ENCODE peak calls at places on chromosome 2, in five cellular contexts. One of them, this sample, is unnamed.

GRCh38 chr2:20976527-20976926 is 67.3 kb downstream of the APOB start:
- DNase-seq in adipocyte: no peak
- DNase-seq in SJSA1: no peak
- DNase-seq in iPS DF 6.9: no peak
- DNase-seq in Peyer's patch: no peak
- DNase-seq in this sample: peak; percentile 58

GRCh38 chr2:46171441-46171953 is 125.7 kb upstream of the EPAS1 start:
- DNase-seq in adipocyte: peak; percentile 65
- DNase-seq in SJSA1: no peak
- DNase-seq in iPS DF 6.9: no peak
- DNase-seq in Peyer's patch: no peak
- DNase-seq in this sample: no peak

GRCh38 chr2:23402205-23402740 is 17.3 kb downstream of the KLHL29 start:
- DNase-seq in adipocyte: no peak
- DNase-seq in SJSA1: no peak
- DNase-seq in iPS DF 6.9: no peak
- DNase-seq in Peyer's patch: peak; percentile 25
- DNase-seq in this sample: no peak

GRCh38 chr2:111995148-111995547 is 59.9 kb upstream of the TMEM87B start:
- DNase-seq in adipocyte: no peak
- DNase-seq in SJSA1: no peak
- DNase-seq in iPS DF 6.9: no peak
- DNase-seq in Peyer's patch: no peak
- DNase-seq in this sample: no peak

GRCh38 chr2:79860233-79861058 is 347.6 kb downstream of the CTNNA2 start:
- DNase-seq in adipocyte: peak; percentile 53
- DNase-seq in SJSA1: peak; percentile 9
- DNase-seq in iPS DF 6.9: no peak
- DNase-seq in Peyer's patch: no peak
- DNase-seq in this sample: no peak

GRCh38 chr2:189297446-189297845 is 117.9 kb upstream of the COL5A2 start:
- DNase-seq in adipocyte: peak; percentile 64
- DNase-seq in SJSA1: peak; percentile 45
- DNase-seq in iPS DF 6.9: no peak
- DNase-seq in Peyer's patch: no peak
- DNase-seq in this sample: no peak

GRCh38 chr2:219273887-219274391 is 5.2 kb upstream of the DNAJB2 start:
- DNase-seq in adipocyte: no peak
- DNase-seq in SJSA1: no peak
- DNase-seq in iPS DF 6.9: no peak
- DNase-seq in Peyer's patch: no peak
- DNase-seq in this sample: peak; percentile 78

GRCh38 chr2:106960633-106961205 is 74.8 kb upstream of the ST6GAL2 start:
- DNase-seq in adipocyte: peak; percentile 33
- DNase-seq in SJSA1: peak; percentile 5
- DNase-seq in iPS DF 6.9: no peak
- DNase-seq in Peyer's patch: no peak
- DNase-seq in this sample: no peak

GRCh38 chr2:207511851-207512250 is 17.9 kb upstream of the CREB1 start:
- DNase-seq in adipocyte: no peak
- DNase-seq in SJSA1: no peak
- DNase-seq in iPS DF 6.9: no peak
- DNase-seq in Peyer's patch: no peak
- DNase-seq in this sample: no peak

GRCh38 chr2:143954208-143954607 is 565.7 kb downstream of the ZEB2 start:
- DNase-seq in adipocyte: peak; percentile 57
- DNase-seq in SJSA1: no peak
- DNase-seq in iPS DF 6.9: no peak
- DNase-seq in Peyer's patch: no peak
- DNase-seq in this sample: no peak

GRCh38 chr2:188524519-188525113 is 232.9 kb downstream of the GULP1 start:
- DNase-seq in adipocyte: peak; percentile 89
- DNase-seq in SJSA1: peak; percentile 64
- DNase-seq in iPS DF 6.9: no peak
- DNase-seq in Peyer's patch: peak; percentile 46
- DNase-seq in this sample: no peak

GRCh38 chr2:240795468-240795867 is 24.6 kb downstream of the KIF1A start:
- DNase-seq in adipocyte: no peak
- DNase-seq in SJSA1: no peak
- DNase-seq in iPS DF 6.9: no peak
- DNase-seq in Peyer's patch: no peak
- DNase-seq in this sample: peak; percentile 46

GRCh38 chr2:174325932-174326879 is 8.5 kb upstream of the SP9 start:
- DNase-seq in adipocyte: peak; percentile 36
- DNase-seq in SJSA1: peak; percentile 54
- DNase-seq in iPS DF 6.9: no peak
- DNase-seq in Peyer's patch: no peak
- DNase-seq in this sample: peak; percentile 64

GRCh38 chr2:162344617-162344950 is 652 bp downstream of the GCA start:
- DNase-seq in adipocyte: peak; percentile 1
- DNase-seq in SJSA1: no peak
- DNase-seq in iPS DF 6.9: no peak
- DNase-seq in Peyer's patch: no peak
- DNase-seq in this sample: no peak

GRCh38 chr2:232282486-232282885 is 96.1 kb upstream of the ALPP start:
- DNase-seq in adipocyte: no peak
- DNase-seq in SJSA1: no peak
- DNase-seq in iPS DF 6.9: no peak
- DNase-seq in Peyer's patch: no peak
- DNase-seq in this sample: no peak

GRCh38 chr2:189233527-189233926 is 54.0 kb upstream of the COL5A2 start:
- DNase-seq in adipocyte: peak; percentile 60
- DNase-seq in SJSA1: no peak
- DNase-seq in iPS DF 6.9: no peak
- DNase-seq in Peyer's patch: no peak
- DNase-seq in this sample: no peak

GRCh38 chr2:102226612-102227351 is 40.0 kb downstream of the IL1RL2 start:
- DNase-seq in adipocyte: no peak
- DNase-seq in SJSA1: peak; percentile 49
- DNase-seq in iPS DF 6.9: no peak
- DNase-seq in Peyer's patch: no peak
- DNase-seq in this sample: no peak

GRCh38 chr2:63845866-63846265 is 4.2 kb downstream of the UGP2 start:
- DNase-seq in adipocyte: no peak
- DNase-seq in SJSA1: no peak
- DNase-seq in iPS DF 6.9: no peak
- DNase-seq in Peyer's patch: no peak
- DNase-seq in this sample: no peak

GRCh38 chr2:63846487-63846886 is 4.8 kb downstream of the UGP2 start:
- DNase-seq in adipocyte: no peak
- DNase-seq in SJSA1: no peak
- DNase-seq in iPS DF 6.9: no peak
- DNase-seq in Peyer's patch: no peak
- DNase-seq in this sample: no peak

GRCh38 chr2:63843791-63844190 is 2.1 kb downstream of the UGP2 start:
- DNase-seq in adipocyte: no peak
- DNase-seq in SJSA1: no peak
- DNase-seq in iPS DF 6.9: no peak
- DNase-seq in Peyer's patch: no peak
- DNase-seq in this sample: no peak

GRCh38 chr2:63843093-63843492 is 1.4 kb downstream of the UGP2 start:
- DNase-seq in adipocyte: no peak
- DNase-seq in SJSA1: no peak
- DNase-seq in iPS DF 6.9: no peak
- DNase-seq in Peyer's patch: no peak
- DNase-seq in this sample: no peak

DNA sequence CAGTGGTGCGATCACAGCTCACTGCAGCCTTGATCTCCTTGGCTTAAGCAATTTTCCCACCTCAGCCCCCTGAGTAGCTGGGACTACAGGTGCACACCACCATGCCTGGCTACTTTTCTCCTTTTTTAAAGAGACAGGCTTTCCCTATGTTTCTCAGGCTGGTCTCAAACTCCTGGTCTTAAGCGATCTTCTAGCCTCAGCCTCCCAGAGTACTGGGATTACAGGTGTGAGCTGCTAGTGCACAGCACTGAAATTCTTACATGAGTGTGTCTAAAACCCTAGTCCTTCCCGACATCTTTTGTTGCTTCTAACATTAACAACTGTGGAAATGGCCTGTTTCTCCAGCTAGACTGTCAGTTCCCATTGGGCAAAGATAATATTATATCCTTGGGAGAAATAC is 2.9 kb downstream of the UGP2 start:
- DNase-seq in adipocyte: no peak
- DNase-seq in SJSA1: no peak
- DNase-seq in iPS DF 6.9: no peak
- DNase-seq in Peyer's patch: no peak
- DNase-seq in this sample: no peak
- H3K4me1 ChIP-seq in adipocyte: peaks cover 59% of the 10 kb centered on the region
- H3K4me1 ChIP-seq in SJSA1: peaks cover 36% of the 10 kb centered on the region
- H3K4me1 ChIP-seq in iPS DF 6.9: no peaks in the 10 kb centered on the region
- H3K4me1 ChIP-seq in Peyer's patch: no peaks in the 10 kb centered on the region
- H3K4me1 ChIP-seq in this sample: peaks cover 7% of the 10 kb centered on the region

DNA sequence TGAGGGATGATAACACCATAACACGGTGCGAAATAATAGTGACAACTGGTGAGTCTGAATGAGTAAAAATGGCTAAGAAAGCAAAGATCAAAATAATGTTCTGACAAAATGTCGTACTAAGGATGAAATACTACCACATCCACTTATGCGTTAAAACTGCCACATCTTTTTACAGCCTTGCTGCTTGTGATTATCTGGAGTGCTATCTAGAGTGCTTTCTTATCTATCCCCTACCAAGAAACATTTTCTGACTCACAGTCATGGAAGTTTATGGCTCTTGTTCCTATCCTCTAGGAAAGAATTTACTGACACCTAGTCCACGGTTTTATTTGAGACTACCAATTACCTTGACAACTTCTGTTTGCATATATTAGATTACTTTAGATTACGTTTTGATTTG is 929.7 kb downstream of the LRP1B start:
- DNase-seq in adipocyte: no peak
- DNase-seq in SJSA1: no peak
- DNase-seq in iPS DF 6.9: no peak
- DNase-seq in Peyer's patch: no peak
- DNase-seq in this sample: no peak
- H3K36me3 ChIP-seq in adipocyte: no peaks in the 10 kb centered on the region
- H3K36me3 ChIP-seq in SJSA1: no peaks in the 10 kb centered on the region
- H3K36me3 ChIP-seq in iPS DF 6.9: no peaks in the 10 kb centered on the region
- H3K36me3 ChIP-seq in Peyer's patch: no peaks in the 10 kb centered on the region
- H3K36me3 ChIP-seq in this sample: no peaks in the 10 kb centered on the region

DNA sequence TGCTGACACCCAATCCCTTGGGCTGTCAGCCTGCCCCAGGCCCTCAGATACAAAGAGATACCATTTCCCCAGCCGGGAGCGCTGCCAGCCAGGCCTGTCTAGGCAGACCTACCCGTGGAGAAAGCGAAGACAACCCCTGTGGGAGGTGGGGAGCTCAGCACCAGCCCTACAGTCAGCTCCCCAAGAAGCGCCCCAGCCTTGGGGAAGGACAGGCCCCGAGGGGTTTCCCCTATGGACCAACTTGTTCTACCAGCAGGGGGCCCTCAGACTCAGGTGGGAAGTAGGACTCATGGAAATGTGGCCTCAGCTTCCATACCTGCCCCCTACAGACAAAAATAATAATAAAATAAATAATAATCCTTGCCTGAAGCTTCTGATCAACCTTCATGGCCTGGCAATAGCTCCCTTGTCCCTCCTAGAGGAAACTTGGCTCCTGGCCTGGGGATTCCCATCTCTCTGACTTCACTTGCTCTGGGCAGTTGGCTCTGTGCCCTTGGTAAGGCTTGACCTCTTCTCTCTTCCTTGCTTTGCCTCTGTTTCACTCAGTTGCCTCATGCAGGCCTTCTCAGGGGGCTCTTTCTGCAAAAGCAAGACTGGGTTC is 7.0 kb downstream of the SLC35F6 start:
- DNase-seq in adipocyte: peak; percentile 85
- DNase-seq in SJSA1: no peak
- DNase-seq in iPS DF 6.9: no peak
- DNase-seq in Peyer's patch: peak; percentile 81
- DNase-seq in this sample: peak; percentile 92
- H3K4me1 ChIP-seq in adipocyte: peaks cover 56% of the 10 kb centered on the region
- H3K4me1 ChIP-seq in SJSA1: peaks cover 12% of the 10 kb centered on the region
- H3K4me1 ChIP-seq in iPS DF 6.9: peaks cover 1% of the 10 kb centered on the region
- H3K4me1 ChIP-seq in Peyer's patch: peaks cover 16% of the 10 kb centered on the region
- H3K4me1 ChIP-seq in this sample: no peaks in the 10 kb centered on the region

GRCh38 chr2:177239053-177239452 is 25.5 kb downstream of the NFE2L2 start:
- DNase-seq in adipocyte: no peak
- DNase-seq in SJSA1: no peak
- DNase-seq in iPS DF 6.9: no peak
- DNase-seq in Peyer's patch: no peak
- DNase-seq in this sample: no peak

GRCh38 chr2:177232098-177232704 is 19.6 kb downstream of the HNRNPA3 start:
- DNase-seq in adipocyte: no peak
- DNase-seq in SJSA1: no peak
- DNase-seq in iPS DF 6.9: no peak
- DNase-seq in Peyer's patch: no peak
- DNase-seq in this sample: no peak

GRCh38 chr2:177237932-177238331 is 25.3 kb downstream of the HNRNPA3 start:
- DNase-seq in adipocyte: no peak
- DNase-seq in SJSA1: no peak
- DNase-seq in iPS DF 6.9: no peak
- DNase-seq in Peyer's patch: no peak
- DNase-seq in this sample: no peak

GRCh38 chr2:177234267-177234666 is 21.7 kb downstream of the HNRNPA3 start:
- DNase-seq in adipocyte: no peak
- DNase-seq in SJSA1: no peak
- DNase-seq in iPS DF 6.9: no peak
- DNase-seq in Peyer's patch: no peak
- DNase-seq in this sample: no peak

DNA sequence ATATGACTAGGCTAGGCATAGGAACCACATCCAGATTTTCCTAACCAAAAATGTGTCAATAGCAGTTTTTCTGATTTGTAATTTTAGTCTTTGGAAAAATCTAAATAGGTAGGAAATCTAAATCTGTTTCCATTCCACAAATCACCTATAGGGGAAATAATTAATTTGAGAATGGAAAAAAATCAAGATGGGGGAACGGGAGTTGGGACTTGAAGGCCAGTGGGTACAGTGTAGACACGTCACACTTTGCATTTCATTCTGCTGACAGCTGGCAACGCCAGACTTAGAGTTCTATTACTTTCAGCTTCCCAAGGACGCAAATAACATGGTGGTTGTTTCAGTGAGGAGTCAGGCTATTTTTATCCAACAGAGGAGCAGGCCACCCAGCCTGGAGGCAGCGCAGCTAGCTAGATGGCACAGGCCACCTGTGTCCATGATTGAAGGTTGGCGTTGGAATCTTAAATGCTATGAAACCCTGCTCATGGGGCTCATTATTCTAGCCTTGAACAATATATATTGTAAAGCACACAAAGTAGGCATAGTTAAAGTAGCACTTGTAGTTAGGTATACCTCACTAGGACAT is 23.4 kb downstream of the HNRNPA3 start:
- DNase-seq in adipocyte: no peak
- DNase-seq in SJSA1: no peak
- DNase-seq in iPS DF 6.9: no peak
- DNase-seq in Peyer's patch: no peak
- DNase-seq in this sample: no peak
- H3K36me3 ChIP-seq in adipocyte: peaks cover 45% of the 10 kb centered on the region
- H3K36me3 ChIP-seq in SJSA1: peaks cover 81% of the 10 kb centered on the region
- H3K36me3 ChIP-seq in iPS DF 6.9: peaks cover 7% of the 10 kb centered on the region
- H3K36me3 ChIP-seq in Peyer's patch: peaks cover 30% of the 10 kb centered on the region
- H3K36me3 ChIP-seq in this sample: no peaks in the 10 kb centered on the region